ENCODE peak calls at places on chromosomes 1 and 21, in six cellular contexts. L is K562, N is HCT116, Z is H1, J is SK-N-SH, C is HepG2. T is an unnamed sample.

GRCh38 chr1:236522937-236523703 is 662 bp upstream of the LGALS8 start:
- DNase-seq in Z (peak), J (no peak), N (no peak), L (no peak), C (peak), T (peak)

GRCh38 chr1:72845342-72845741 is 563.0 kb upstream of the NEGR1 start:
- DNase-seq in N (no peak), J (no peak), C (peak), L (no peak), Z (no peak), T (peak)

GRCh38 chr1:221987860-221988520 is 246.1 kb upstream of the DUSP10 start:
- DNase-seq in J (no peak), L (peak), Z (no peak), N (no peak), C (peak), T (no peak)

GRCh38 chr1:153030895-153031294 is at the start of gene SPRR1B:
- DNase-seq in Z (no peak), J (no peak), C (no peak), L (no peak), N (no peak), T (peak)

GRCh38 chr1:154972517-154973343 is 1.8 kb upstream of the CKS1B start:
- DNase-seq in L (no peak), N (peak), C (peak), Z (peak), J (no peak), T (peak)

GRCh38 chr1:213136190-213136917 is 85.3 kb downstream of the RPS6KC1 start:
- DNase-seq in C (peak), J (no peak), L (no peak), Z (no peak), N (no peak), T (no peak)

GRCh38 chr21:17780539-17780938 is 38.6 kb downstream of the C21orf91 start:
- DNase-seq in N (no peak), C (no peak), L (no peak), Z (no peak), J (no peak), T (no peak)

GRCh38 chr1:219039018-219039740 is 134.5 kb upstream of the LYPLAL1 start:
- DNase-seq in C (no peak), N (no peak), L (no peak), Z (no peak), J (no peak), T (no peak)

GRCh38 chr1:84892657-84893618 is at the start of gene LPAR3:
- DNase-seq in C (no peak), J (peak), L (peak), Z (peak), N (peak), T (no peak)

GRCh38 chr1:115411388-115412063 is 73.5 kb upstream of the NGF start:
- DNase-seq in J (no peak), L (no peak), Z (no peak), N (peak), C (no peak), T (peak)

GRCh38 chr1:32221980-32222751 is at the start of the genes EIF3I and TMEM234:
- DNase-seq in L (peak), C (peak), J (peak), N (peak), Z (peak), T (peak)

GRCh38 chr21:25371831-25372434 is 235.3 kb downstream of the MRPL39 start:
- DNase-seq in J (no peak), N (no peak), C (no peak), L (no peak), Z (no peak), T (no peak)

GRCh38 chr1:209552406-209553264 is 30.9 kb upstream of the CAMK1G start:
- DNase-seq in J (no peak), Z (no peak), L (no peak), C (no peak), N (no peak), T (no peak)

GRCh38 chr1:204975568-204976235 is 67.3 kb upstream of the CNTN2 start:
- DNase-seq in N (peak), L (peak), J (peak), C (peak), Z (peak), T (peak)

DNA sequence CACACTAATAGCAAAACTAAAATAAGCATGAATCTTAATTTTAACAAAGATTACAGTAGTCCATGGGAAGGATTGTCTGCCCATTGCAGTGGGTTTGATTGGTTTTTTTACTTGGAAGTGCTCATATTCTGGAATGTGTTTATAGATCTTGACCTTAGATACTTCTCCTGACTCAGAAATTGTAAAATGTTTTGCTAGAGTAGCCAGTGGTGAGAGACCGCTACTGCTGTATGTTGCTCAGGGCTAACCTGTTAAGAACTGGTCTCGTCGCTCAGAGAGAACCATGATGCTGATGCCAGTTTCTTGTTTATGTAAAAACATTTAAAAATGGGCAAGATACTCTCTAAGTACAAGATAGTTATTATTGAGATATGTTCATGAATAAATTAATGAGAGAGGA is 99.9 kb downstream of the ROR1 start:
- DNase-seq in Z (no peak), J (no peak), N (no peak), C (no peak), L (no peak), T (no peak)
- TF ChIP-seq JUND in Z (no peak), J (no peak), N (no peak), C (no peak), L (no peak), T (no peak)

DNA sequence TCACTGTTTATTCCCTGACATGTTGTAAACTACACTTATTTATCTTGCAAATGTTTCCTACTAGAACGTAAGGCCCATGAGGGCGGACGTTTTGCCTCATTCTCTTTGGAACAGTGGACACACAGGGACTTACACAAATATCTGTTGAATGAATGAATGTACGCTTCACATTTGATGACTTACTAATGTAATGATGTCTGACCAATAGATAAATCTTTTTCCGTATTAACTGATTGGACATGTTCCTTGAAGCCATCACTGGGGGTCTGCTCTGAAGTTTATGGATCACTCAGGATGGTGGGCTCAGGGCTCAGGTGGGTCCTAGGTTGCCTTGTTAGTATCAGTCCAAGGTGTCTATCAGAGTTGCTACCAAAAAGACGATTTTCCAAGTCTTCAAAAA is 763.2 kb upstream of the TPTE start:
- DNase-seq in C (no peak), N (no peak), L (no peak), J (no peak), Z (no peak), T (no peak)
- TF ChIP-seq JUND in C (no peak), N (no peak), L (no peak), J (no peak), Z (no peak), T (no peak)

DNA sequence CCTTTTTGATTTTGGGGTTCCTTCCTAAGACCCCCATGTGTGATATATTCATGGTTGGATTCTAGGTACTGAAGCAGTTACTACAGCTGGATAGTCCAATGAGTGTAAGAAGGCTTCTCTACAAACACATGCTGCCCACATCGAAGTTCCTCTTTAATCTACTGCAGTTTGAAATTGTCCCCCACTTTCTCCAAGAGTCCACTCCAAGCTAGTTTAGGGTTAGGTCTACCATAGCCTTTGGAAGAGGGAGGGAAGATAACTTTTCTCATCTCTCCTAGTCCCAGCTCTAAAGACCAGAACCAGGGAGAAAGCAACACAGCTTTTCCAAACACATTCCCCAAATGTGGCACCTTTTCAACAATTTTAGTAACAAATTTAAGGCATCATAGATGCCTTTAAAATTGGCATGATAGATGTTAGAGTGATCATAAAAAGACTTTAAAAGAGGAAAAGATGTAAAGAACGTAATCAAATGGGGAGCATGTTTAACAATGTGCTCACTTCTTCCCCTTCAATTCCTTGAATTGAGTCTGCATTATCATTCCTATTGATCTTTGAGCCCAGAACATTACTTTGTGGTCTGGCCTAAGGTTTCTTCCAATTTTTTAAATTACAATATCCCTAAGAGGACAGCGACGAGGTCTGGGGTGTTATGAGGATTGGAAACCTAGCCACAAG is 1.0 kb upstream of the EXO1 start:
- DNase-seq in Z (no peak), N (no peak), C (no peak), L (no peak), J (no peak), T (no peak)
- TF ChIP-seq JUND in Z (no peak), N (no peak), C (no peak), L (no peak), J (no peak), T (no peak)

GRCh38 chr1:12339410-12339809 is 109.6 kb downstream of the VPS13D start:
- DNase-seq in C (peak), Z (no peak), L (peak), N (no peak), J (peak), T (no peak)

GRCh38 chr1:12338793-12339192 is 109.0 kb downstream of the VPS13D start:
- DNase-seq in C (no peak), Z (no peak), J (no peak), N (no peak), L (no peak), T (no peak)

GRCh38 chr1:12338017-12338416 is 108.2 kb downstream of the VPS13D start:
- DNase-seq in L (no peak), N (no peak), Z (no peak), C (no peak), J (no peak), T (no peak)

GRCh38 chr1:12335815-12336214 is 106.0 kb downstream of the VPS13D start:
- DNase-seq in J (no peak), Z (no peak), C (no peak), N (no peak), L (no peak), T (no peak)

GRCh38 chr1:12336436-12336835 is 106.6 kb downstream of the VPS13D start:
- DNase-seq in L (no peak), C (no peak), J (no peak), N (no peak), Z (no peak), T (no peak)
- TF ChIP-seq JUND in L (no peak), C (no peak), J (no peak), N (no peak), Z (no peak), T (no peak)

GRCh38 chr1:193437785-193438184 is 251.4 kb upstream of the B3GALT2 start:
- DNase-seq in N (no peak), Z (no peak), J (no peak), C (no peak), L (no peak), T (peak)
- TF ChIP-seq JUND in N (no peak), Z (no peak), J (no peak), C (no peak), L (no peak), T (no peak)

GRCh38 chr21:43588957-43589356 is 70.3 kb downstream of the HSF2BP start:
- DNase-seq in N (no peak), Z (no peak), L (no peak), C (peak), J (no peak), T (no peak)
- TF ChIP-seq JUND in N (no peak), Z (no peak), L (no peak), C (no peak), J (no peak), T (no peak)

GRCh38 chr1:211632808-211633522 is 42.5 kb downstream of the NEK2 start:
- DNase-seq in Z (no peak), J (no peak), L (no peak), C (no peak), N (no peak), T (no peak)
- TF ChIP-seq JUND in Z (no peak), J (no peak), L (no peak), C (no peak), N (no peak), T (no peak)

DNA sequence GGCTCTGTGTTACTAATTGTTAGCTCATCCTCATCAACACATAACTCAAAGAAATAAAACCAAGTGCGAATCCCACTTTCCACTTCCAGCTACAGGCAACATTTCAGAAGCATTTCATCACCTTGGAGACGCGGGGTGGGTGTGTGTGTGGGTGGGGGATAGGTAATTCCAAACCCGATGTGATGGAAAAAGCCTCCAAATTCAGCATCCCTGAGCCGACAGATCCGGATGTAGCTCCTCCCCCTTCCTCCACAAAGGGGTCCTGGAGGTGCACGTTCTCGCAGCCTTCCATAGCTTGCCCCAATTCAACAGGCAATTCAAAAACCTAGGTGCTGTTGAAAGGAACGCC is 486 bp downstream of the HSPA13 start:
- DNase-seq in N (no peak), C (no peak), L (no peak), Z (no peak), J (no peak), T (no peak)
- TF ChIP-seq JUND in N (no peak), C (no peak), L (no peak), Z (no peak), J (no peak), T (no peak)

GRCh38 chr1:173489929-173490328 is 12.8 kb downstream of the PRDX6 start:
- DNase-seq in C (no peak), Z (no peak), L (no peak), J (no peak), N (no peak), T (no peak)

GRCh38 chr1:173488001-173488400 is 10.9 kb downstream of the PRDX6 start:
- DNase-seq in Z (no peak), L (no peak), N (no peak), J (no peak), C (no peak), T (no peak)

GRCh38 chr1:173496757-173497323 is 19.7 kb downstream of the PRDX6 start:
- DNase-seq in J (no peak), N (no peak), L (no peak), Z (no peak), C (no peak), T (no peak)

GRCh38 chr1:173489149-173489600 is 12.0 kb downstream of the PRDX6 start:
- DNase-seq in C (peak), L (peak), Z (no peak), J (no peak), N (no peak), T (no peak)

DNA sequence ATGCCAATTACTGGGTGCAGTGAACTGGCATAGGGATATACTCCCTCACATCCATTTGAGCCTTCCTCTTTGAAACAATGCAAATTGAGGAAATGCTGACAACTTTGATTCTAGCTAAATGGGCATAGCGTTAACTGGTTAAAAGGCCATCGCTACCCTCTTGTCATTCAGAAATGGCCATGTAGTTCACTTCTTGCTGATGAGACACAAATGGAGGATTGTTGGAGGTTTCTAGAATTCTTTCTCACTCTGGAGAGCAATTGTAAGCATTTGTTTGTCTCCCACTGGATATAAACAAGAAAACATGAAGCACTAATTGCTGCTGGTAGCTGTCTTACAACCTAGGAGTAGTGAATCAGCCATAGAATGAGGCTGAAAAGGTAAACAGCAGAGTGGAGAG is 14.4 kb downstream of the PRDX6 start:
- DNase-seq in J (no peak), L (no peak), N (no peak), Z (no peak), C (no peak), T (no peak)
- TF ChIP-seq JUND in J (no peak), L (no peak), N (no peak), Z (no peak), C (no peak), T (no peak)

T was measured in T47D.